ENCODE peak calls at places on chromosome 9, in eight cellular contexts. C, L, X, U, Y, N, W and O are unnamed samples.

GRCh38 chr9:89887286-89887685 is 282.5 kb downstream of the GADD45G start:
- DNase-seq in C (no peak), L (no peak), X (no peak), U (no peak), Y (no peak), N (no peak), W (no peak), O (no peak)

GRCh38 chr9:27353405-27354229 is 56.7 kb upstream of the EQTN start:
- DNase-seq in C (no peak), L (peak), X (no peak), U (no peak), Y (no peak), N (no peak), W (no peak), O (peak)

GRCh38 chr9:129481824-129482511 is 138.9 kb downstream of the C9orf50 start:
- DNase-seq in C (peak), L (no peak), X (no peak), U (peak), Y (no peak), N (peak), W (no peak), O (no peak)

GRCh38 chr9:5587024-5587423 is 41.9 kb upstream of the RIC1 start:
- DNase-seq in C (peak), L (no peak), X (no peak), U (no peak), Y (no peak), N (peak), W (peak), O (no peak)

GRCh38 chr9:96478829-96479371 is 28.9 kb downstream of the HABP4 start:
- DNase-seq in C (peak), L (no peak), X (no peak), U (no peak), Y (peak), N (peak), W (peak), O (no peak)

GRCh38 chr9:129908846-129909245 is 73.6 kb downstream of the USP20 start:
- DNase-seq in C (no peak), L (no peak), X (no peak), U (no peak), Y (no peak), N (no peak), W (no peak), O (no peak)

GRCh38 chr9:88721528-88722279 is 186.7 kb downstream of the NXNL2 start:
- DNase-seq in C (no peak), L (no peak), X (no peak), U (no peak), Y (no peak), N (no peak), W (no peak), O (no peak)

GRCh38 chr9:17342696-17343095 is 207.9 kb downstream of the CNTLN start:
- DNase-seq in C (no peak), L (no peak), X (no peak), U (no peak), Y (no peak), N (no peak), W (no peak), O (no peak)

GRCh38 chr9:114450833-114451706 is 54.2 kb downstream of the WHRN start:
- DNase-seq in C (no peak), L (no peak), X (no peak), U (no peak), Y (no peak), N (no peak), W (no peak), O (peak)

GRCh38 chr9:4740623-4741364 is at the start of gene AK3:
- DNase-seq in C (peak), L (peak), X (peak), U (peak), Y (peak), N (peak), W (peak), O (peak)

GRCh38 chr9:129040113-129040643 is 3.8 kb downstream of the MIGA2 start:
- DNase-seq in C (no peak), L (no peak), X (no peak), U (no peak), Y (no peak), N (no peak), W (no peak), O (no peak)